ENCODE peak calls at places on chromosomes 4 and X, in four cellular contexts. One of them, this sample, is unnamed.

GRCh38 chrX:30971761-30972603 is 82.9 kb upstream of the TAB3 start:
- DNase-seq in activated naive CD4-positive, alpha-beta T cell: no peak
- DNase-seq in AG09319: peak
- DNase-seq in activated T-cell treated with anti-CD3 and anti-CD28 coated beads, Interleukin-2, amount 50 U/mL, for 24 hours: no peak
- DNase-seq in this sample: no peak

GRCh38 chrX:31546130-31546529 is 474.3 kb upstream of the FTHL17 start:
- DNase-seq in activated naive CD4-positive, alpha-beta T cell: no peak
- DNase-seq in AG09319: no peak
- DNase-seq in activated T-cell treated with anti-CD3 and anti-CD28 coated beads, Interleukin-2, amount 50 U/mL, for 24 hours: no peak
- DNase-seq in this sample: no peak

GRCh38 chrX:146278381-146278780 is 460.8 kb downstream of the SLITRK2 start:
- DNase-seq in activated naive CD4-positive, alpha-beta T cell: no peak
- DNase-seq in AG09319: no peak
- DNase-seq in activated T-cell treated with anti-CD3 and anti-CD28 coated beads, Interleukin-2, amount 50 U/mL, for 24 hours: no peak
- DNase-seq in this sample: no peak

GRCh38 chr4:150379454-150379853 is 202.5 kb upstream of the MAB21L2 start:
- DNase-seq in activated naive CD4-positive, alpha-beta T cell: no peak
- DNase-seq in AG09319: no peak
- DNase-seq in activated T-cell treated with anti-CD3 and anti-CD28 coated beads, Interleukin-2, amount 50 U/mL, for 24 hours: no peak
- DNase-seq in this sample: no peak

GRCh38 chrX:19888419-19888879 is 1.0 kb upstream of the SH3KBP1 start:
- DNase-seq in activated naive CD4-positive, alpha-beta T cell: peak
- DNase-seq in AG09319: peak
- DNase-seq in activated T-cell treated with anti-CD3 and anti-CD28 coated beads, Interleukin-2, amount 50 U/mL, for 24 hours: no peak
- DNase-seq in this sample: peak

GRCh38 chrX:147916375-147916968 is 4.8 kb downstream of the FMR1 start:
- DNase-seq in activated naive CD4-positive, alpha-beta T cell: no peak
- DNase-seq in AG09319: no peak
- DNase-seq in activated T-cell treated with anti-CD3 and anti-CD28 coated beads, Interleukin-2, amount 50 U/mL, for 24 hours: no peak
- DNase-seq in this sample: no peak

GRCh38 chrX:13661735-13662536 is 9.0 kb downstream of the TCEANC start:
- DNase-seq in activated naive CD4-positive, alpha-beta T cell: no peak
- DNase-seq in AG09319: no peak
- DNase-seq in activated T-cell treated with anti-CD3 and anti-CD28 coated beads, Interleukin-2, amount 50 U/mL, for 24 hours: no peak
- DNase-seq in this sample: no peak

GRCh38 chr4:62210521-62210920 is 1010.4 kb downstream of the ADGRL3 start:
- DNase-seq in activated naive CD4-positive, alpha-beta T cell: no peak
- DNase-seq in AG09319: no peak
- DNase-seq in activated T-cell treated with anti-CD3 and anti-CD28 coated beads, Interleukin-2, amount 50 U/mL, for 24 hours: no peak
- DNase-seq in this sample: no peak

GRCh38 chr4:104677122-104677521 is 182.4 kb upstream of the CXXC4 start:
- DNase-seq in activated naive CD4-positive, alpha-beta T cell: no peak
- DNase-seq in AG09319: no peak
- DNase-seq in activated T-cell treated with anti-CD3 and anti-CD28 coated beads, Interleukin-2, amount 50 U/mL, for 24 hours: no peak
- DNase-seq in this sample: no peak

GRCh38 chrX:134013528-134013927 is 28.1 kb upstream of the GPC3 start:
- DNase-seq in activated naive CD4-positive, alpha-beta T cell: no peak
- DNase-seq in AG09319: no peak
- DNase-seq in activated T-cell treated with anti-CD3 and anti-CD28 coated beads, Interleukin-2, amount 50 U/mL, for 24 hours: no peak
- DNase-seq in this sample: no peak

GRCh38 chrX:129731228-129731627 is 7.6 kb upstream of the XPNPEP2 start:
- DNase-seq in activated naive CD4-positive, alpha-beta T cell: no peak
- DNase-seq in AG09319: no peak
- DNase-seq in activated T-cell treated with anti-CD3 and anti-CD28 coated beads, Interleukin-2, amount 50 U/mL, for 24 hours: no peak
- DNase-seq in this sample: no peak

GRCh38 chr4:106985830-106986229 is 50.3 kb downstream of the DKK2 start:
- DNase-seq in activated naive CD4-positive, alpha-beta T cell: no peak
- DNase-seq in AG09319: no peak
- DNase-seq in activated T-cell treated with anti-CD3 and anti-CD28 coated beads, Interleukin-2, amount 50 U/mL, for 24 hours: no peak
- DNase-seq in this sample: no peak

GRCh38 chr4:75623036-75623435 is 7.3 kb downstream of the CDKL2 start:
- DNase-seq in activated naive CD4-positive, alpha-beta T cell: no peak
- DNase-seq in AG09319: no peak
- DNase-seq in activated T-cell treated with anti-CD3 and anti-CD28 coated beads, Interleukin-2, amount 50 U/mL, for 24 hours: no peak
- DNase-seq in this sample: no peak

This sample was measured in activated CD8-positive, alpha-beta memory T cell treated with anti-CD3 and anti-CD28 coated beads for 24 hours.